ENCODE peak calls at places on chromosome 12, in eight cellular contexts. X is kidney glomerular epithelial cell; P is GM13976; S is fibroblast of lung; R is NCI-H1105; G is mucosa of descending colon; H is thoracic aorta; L is stimulated activated CD4-positive, alpha-beta T cell treated with anti-CD3 and anti-CD28 coated beads, TNF-alpha, amount 100 ng/mL, for 1 hour. Y is an unnamed sample.

GRCh38 chr12:95545731-95546490 is 5.4 kb downstream of the USP44 start:
- DNase-seq in X (no peak), P (no peak), S (no peak), R (peak), G (no peak), H (no peak), L (no peak), Y (no peak)

GRCh38 chr12:27436768-27437167 is 9.8 kb upstream of the SMCO2 start:
- DNase-seq in X (no peak), P (no peak), S (no peak), R (no peak), G (no peak), H (no peak), L (no peak), Y (no peak)

GRCh38 chr12:6335451-6336078 is 6.3 kb downstream of the TNFRSF1A start:
- DNase-seq in X (peak), P (peak), S (peak), R (no peak), G (peak), H (peak), L (peak), Y (no peak)

GRCh38 chr12:27462151-27462694 is 15.7 kb downstream of the SMCO2 start:
- DNase-seq in X (peak), P (no peak), S (peak), R (no peak), G (no peak), H (no peak), L (no peak), Y (no peak)

GRCh38 chr12:59700145-59700435 is 104.3 kb downstream of the SLC16A7 start:
- DNase-seq in X (no peak), P (no peak), S (no peak), R (no peak), G (no peak), H (no peak), L (no peak), Y (no peak)

GRCh38 chr12:17971850-17972249 is 118.1 kb downstream of the RERGL start:
- DNase-seq in X (peak), P (no peak), S (no peak), R (no peak), G (no peak), H (no peak), L (no peak), Y (no peak)

GRCh38 chr12:130764475-130765185 is 48.5 kb upstream of the RIMBP2 start:
- DNase-seq in X (no peak), P (no peak), S (peak), R (no peak), G (no peak), H (no peak), L (no peak), Y (no peak)

GRCh38 chr12:85424581-85425348 is 144.7 kb downstream of the ALX1 start:
- DNase-seq in X (no peak), P (peak), S (peak), R (no peak), G (no peak), H (no peak), L (no peak), Y (no peak)

Y was measured in NCI-H1048.